ENCODE peak calls at places on chromosome 2, in five cellular contexts. Z, L, U, B and Q are unnamed samples.

GRCh38 chr2:95020275-95021014 is 5.1 kb upstream of the MAL start:
- DNase-seq in L (no peak), U (no peak), Z (no peak), B (no peak), Q (no peak)

GRCh38 chr2:200578778-200579177 is 7.0 kb upstream of the AOX1 start:
- DNase-seq in U (no peak), B (peak; percentile 23), Z (no peak), L (peak; percentile 35), Q (no peak)

GRCh38 chr2:14675489-14675888 is 43.0 kb downstream of the LRATD1 start:
- DNase-seq in L (no peak), Z (no peak), U (no peak), B (no peak), Q (no peak)

GRCh38 chr2:71759056-71759455 is 305.7 kb downstream of the DYSF start:
- DNase-seq in L (no peak), U (no peak), Z (no peak), B (no peak), Q (no peak)

GRCh38 chr2:30886101-30886500 is 78.9 kb upstream of the CAPN13 start:
- DNase-seq in Z (no peak), U (no peak), B (no peak), L (no peak), Q (no peak)

GRCh38 chr2:207839575-207839974 is 69.9 kb upstream of the FZD5 start:
- DNase-seq in Z (no peak), B (no peak), U (no peak), L (no peak), Q (no peak)

GRCh38 chr2:134070281-134070731 is 183.6 kb upstream of the MGAT5 start:
- DNase-seq in L (no peak), Z (no peak), U (no peak), B (peak; percentile 43), Q (no peak)

GRCh38 chr2:236643480-236643879 is 73.9 kb downstream of the ACKR3 start:
- DNase-seq in U (no peak), L (no peak), B (no peak), Z (no peak), Q (no peak)

GRCh38 chr2:69390474-69390873 is 3.4 kb upstream of the GFPT1 start:
- DNase-seq in B (no peak), U (no peak), L (no peak), Z (no peak), Q (no peak)